ENCODE peak calls at places on chromosome 18, in eight cellular contexts. L is WTC11, Q is fibroblast of lung, C is neural progenitor cell, W is IMR-90, P is Peyer's patch, A is astrocyte, S is adrenal gland. H is an unnamed sample.

GRCh38 chr18:12018861-12019260 is 37.6 kb downstream of the IMPA2 start:
- DNase-seq in L (no peak), Q (no peak), C (no peak), W (no peak), P (no peak), A (no peak), S (no peak), H (no peak)

GRCh38 chr18:25360301-25360899 is 8.4 kb upstream of the ZNF521 start:
- DNase-seq in L (no peak), Q (no peak), C (no peak), W (no peak), P (no peak), A (no peak), S (no peak), H (peak)

GRCh38 chr18:12041561-12041960 is 52.1 kb upstream of the ANKRD62 start:
- DNase-seq in L (no peak), Q (peak), C (no peak), W (peak), P (no peak), A (peak), S (no peak), H (peak)

GRCh38 chr18:924987-925386 is 20.3 kb downstream of the ADCYAP1 start:
- DNase-seq in L (no peak), Q (no peak), C (no peak), W (no peak), P (no peak), A (no peak), S (no peak), H (no peak)

GRCh38 chr18:45841765-45842442 is 16.4 kb downstream of the SIGLEC15 start:
- DNase-seq in L (no peak), Q (no peak), C (no peak), W (no peak), P (no peak), A (no peak), S (no peak), H (no peak)

GRCh38 chr18:9866627-9867453 is 18.9 kb upstream of the TXNDC2 start:
- DNase-seq in L (no peak), Q (peak), C (no peak), W (no peak), P (no peak), A (peak), S (no peak), H (no peak)

GRCh38 chr18:9868857-9869712 is 16.7 kb upstream of the TXNDC2 start:
- DNase-seq in L (no peak), Q (no peak), C (no peak), W (no peak), P (no peak), A (no peak), S (no peak), H (peak)

GRCh38 chr18:48138211-48138610 is 207.8 kb upstream of the SMAD2 start:
- DNase-seq in L (no peak), Q (no peak), C (peak), W (no peak), P (no peak), A (no peak), S (no peak), H (no peak)

GRCh38 chr18:73446502-73446901 is 578.7 kb upstream of the NETO1 start:
- DNase-seq in L (no peak), Q (peak), C (no peak), W (no peak), P (no peak), A (no peak), S (no peak), H (peak)

GRCh38 chr18:38545071-38545470 is 979.5 kb upstream of the CELF4 start:
- DNase-seq in L (peak), Q (no peak), C (peak), W (no peak), P (no peak), A (no peak), S (no peak), H (peak)

DNA sequence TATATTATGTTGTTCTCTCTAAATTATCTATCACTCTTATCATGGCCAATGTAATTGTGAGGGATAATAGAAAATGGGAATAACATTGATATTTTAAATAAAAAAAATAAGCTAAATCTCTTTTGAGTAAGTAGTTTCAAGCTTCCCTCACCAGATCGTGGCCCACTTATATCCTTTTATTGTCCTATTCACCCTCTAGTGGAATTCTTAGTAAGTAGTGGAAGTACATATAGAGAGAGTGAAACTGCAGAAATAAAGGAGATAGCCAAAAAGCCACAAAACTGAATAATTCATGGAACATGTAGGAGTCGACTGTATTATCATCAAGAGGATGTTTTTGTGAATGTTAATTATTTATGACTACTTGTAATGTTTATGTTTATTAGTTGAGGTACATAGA is 66.1 kb upstream of the DTNA start:
- DNase-seq in L (no peak), Q (peak), C (no peak), W (peak), P (no peak), A (no peak), S (no peak), H (no peak)
- TF ChIP-seq CTCF in L (no peak), Q (peak), C (no peak), W (peak), P (no peak), A (no peak), S (no peak), H (no peak)

GRCh38 chr18:51953521-51953920 is 386.5 kb upstream of the DCC start:
- DNase-seq in L (no peak), Q (no peak), C (no peak), W (no peak), P (no peak), A (no peak), S (no peak), H (no peak)

GRCh38 chr18:51952844-51953243 is 387.2 kb upstream of the DCC start:
- DNase-seq in L (no peak), Q (no peak), C (no peak), W (no peak), P (no peak), A (no peak), S (no peak), H (no peak)

GRCh38 chr18:51957001-51957400 is 383.0 kb upstream of the DCC start:
- DNase-seq in L (no peak), Q (no peak), C (no peak), W (no peak), P (no peak), A (no peak), S (no peak), H (no peak)

DNA sequence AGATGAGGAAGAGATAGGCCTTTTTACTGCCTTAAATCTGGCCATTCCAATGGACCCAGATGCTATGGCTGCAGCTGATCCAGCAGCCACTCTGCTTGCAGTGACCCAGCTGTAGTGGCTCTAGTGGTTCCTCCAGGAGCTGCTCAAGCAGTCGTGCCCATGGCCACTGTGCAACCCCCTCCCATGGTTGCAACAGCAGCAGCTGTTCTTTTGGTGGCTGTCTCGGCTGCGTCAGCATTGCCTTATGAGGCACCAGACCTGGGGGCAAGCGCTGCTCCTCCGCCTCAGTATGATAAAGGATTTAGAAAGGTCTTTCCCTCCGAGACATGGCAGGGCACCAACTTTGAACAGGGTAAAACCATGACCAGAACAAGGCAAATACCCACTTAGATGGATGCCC is 384.9 kb upstream of the DCC start:
- DNase-seq in L (no peak), Q (no peak), C (no peak), W (no peak), P (no peak), A (no peak), S (no peak), H (no peak)
- TF ChIP-seq CTCF in L (no peak), Q (no peak), C (no peak), W (no peak), P (no peak), A (no peak), S (no peak), H (no peak)

DNA sequence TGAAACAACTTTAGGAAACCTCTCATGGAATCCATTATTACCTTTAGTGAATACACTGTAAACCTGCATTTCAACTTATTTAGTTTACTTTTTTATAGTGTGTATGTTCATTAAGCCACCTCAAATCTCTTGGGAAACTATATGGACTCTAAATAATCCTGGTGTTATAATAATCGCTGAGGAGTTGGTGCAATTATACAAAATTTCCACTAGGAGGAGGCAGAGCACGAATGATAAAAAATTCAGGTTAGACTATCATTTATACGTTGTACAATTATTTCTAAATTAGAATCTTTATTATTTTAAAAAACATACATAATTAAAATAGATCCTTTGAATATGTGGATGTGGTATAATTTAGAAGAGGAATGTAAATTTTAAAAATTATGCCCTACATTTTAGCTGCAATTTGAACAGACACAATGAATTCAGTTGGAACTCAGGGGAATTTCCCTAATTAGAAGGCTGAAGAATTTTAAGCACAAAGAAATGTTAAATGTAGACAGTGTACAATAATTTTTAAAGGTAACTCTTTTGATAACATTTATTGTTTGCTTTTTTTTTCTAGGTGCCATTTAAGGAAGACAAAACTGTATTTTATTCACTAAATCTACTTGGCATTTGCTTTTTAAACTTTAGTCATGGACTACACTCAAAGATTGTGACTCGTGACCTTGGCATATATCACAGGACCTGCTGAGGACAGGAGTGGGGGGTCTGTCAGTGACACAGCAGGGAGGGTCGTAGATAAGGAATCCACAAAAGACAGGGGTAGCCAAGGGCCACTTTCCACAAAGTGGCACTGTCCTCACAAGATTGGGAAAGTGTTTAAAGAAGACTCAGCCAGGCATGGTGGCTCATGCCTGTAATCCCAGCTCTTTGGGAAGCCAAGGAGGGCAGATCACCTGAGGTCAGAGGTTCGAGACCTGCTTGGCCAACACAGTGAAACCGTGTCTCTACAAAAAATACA is 45.5 kb downstream of the RAB12 start:
- DNase-seq in L (no peak), Q (no peak), C (no peak), W (peak), P (no peak), A (no peak), S (no peak), H (peak)
- TF ChIP-seq CTCF in L (peak), Q (peak), C (peak), W (peak), P (peak), A (peak), S (peak), H (peak)

DNA sequence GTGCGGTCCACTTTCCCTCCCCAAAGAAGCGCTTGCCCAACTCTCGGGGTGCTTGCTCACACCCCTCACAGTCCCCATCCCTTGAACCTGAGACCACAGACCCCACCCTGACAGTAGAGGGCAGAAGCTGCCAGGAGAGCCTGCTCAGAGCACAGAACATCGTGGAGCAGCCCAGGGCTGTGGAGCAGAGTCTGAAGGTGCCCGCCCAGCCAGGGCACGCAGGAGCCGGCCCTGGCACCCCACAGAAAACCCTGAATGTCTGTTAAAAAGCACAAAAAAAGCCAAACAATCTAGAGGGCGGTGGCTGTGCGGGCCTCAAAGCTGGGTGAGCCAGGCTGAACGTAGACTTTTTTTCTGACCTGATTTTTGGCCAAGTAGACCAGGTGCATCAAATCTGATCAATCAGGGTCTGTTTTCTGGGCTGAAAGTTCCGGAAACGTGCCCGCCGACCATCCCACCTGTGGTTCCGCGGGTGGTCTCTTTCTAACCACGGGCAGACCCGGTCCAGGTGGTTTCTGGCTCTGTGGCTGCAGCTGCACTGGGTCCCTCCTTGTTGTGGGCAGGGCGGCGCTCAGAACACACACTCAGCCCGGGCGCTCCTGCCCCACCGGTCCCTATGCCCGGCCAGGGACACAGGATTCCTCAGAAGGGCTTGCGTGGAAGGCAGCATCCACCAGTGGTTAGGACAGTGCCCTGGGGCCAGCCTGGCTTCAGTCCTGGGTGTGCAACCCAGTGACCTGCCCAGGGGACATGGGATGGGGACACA is 66.3 kb downstream of the SLC66A2 start:
- DNase-seq in L (no peak), Q (no peak), C (no peak), W (no peak), P (no peak), A (no peak), S (no peak), H (no peak)
- TF ChIP-seq CTCF in L (no peak), Q (no peak), C (no peak), W (no peak), P (no peak), A (no peak), S (no peak), H (no peak)

GRCh38 chr18:21636769-21637168 is 24.7 kb downstream of the SNRPD1 start:
- DNase-seq in L (no peak), Q (no peak), C (no peak), W (no peak), P (no peak), A (no peak), S (no peak), H (peak)

GRCh38 chr18:21629089-21629832 is 17.1 kb downstream of the SNRPD1 start:
- DNase-seq in L (no peak), Q (no peak), C (no peak), W (no peak), P (no peak), A (no peak), S (no peak), H (no peak)

GRCh38 chr18:21634588-21635199 is 22.6 kb downstream of the SNRPD1 start:
- DNase-seq in L (no peak), Q (no peak), C (no peak), W (no peak), P (no peak), A (no peak), S (no peak), H (no peak)

GRCh38 chr18:21632393-21632792 is 20.3 kb downstream of the SNRPD1 start:
- DNase-seq in L (no peak), Q (no peak), C (no peak), W (no peak), P (no peak), A (no peak), S (no peak), H (no peak)
- TF ChIP-seq CTCF in L (no peak), Q (no peak), C (no peak), W (no peak), P (no peak), A (no peak), S (no peak), H (no peak)